ENCODE peak calls at places on chromosome 1, in ten cellular contexts. N, A, G, W, F, O, E, C, D and M are unnamed samples.

GRCh38 chr1:52574594-52574993 is 21.7 kb upstream of the TUT4 start:
- DNase-seq in O (peak), D (peak), F (no peak), W (peak), G (no peak), N (no peak), C (peak), A (peak), E (no peak), M (peak)

GRCh38 chr1:33758698-33759097 is 105.2 kb upstream of the HMGB4 start:
- DNase-seq in G (no peak), W (peak), D (peak), F (no peak), C (no peak), A (no peak), N (no peak), O (no peak), E (no peak), M (no peak)

GRCh38 chr1:233433436-233434213 is 106.1 kb downstream of the MAP3K21 start:
- DNase-seq in G (no peak), F (no peak), E (no peak), C (no peak), W (no peak), D (no peak), A (no peak), N (no peak), O (no peak), M (no peak)

GRCh38 chr1:97739596-97740103 is 181.2 kb downstream of the DPYD start:
- DNase-seq in N (no peak), E (no peak), F (no peak), W (no peak), G (no peak), C (peak), O (no peak), D (no peak), A (no peak), M (no peak)

GRCh38 chr1:38283736-38284470 is 237.3 kb upstream of the POU3F1 start:
- DNase-seq in F (no peak), E (no peak), A (no peak), C (no peak), W (no peak), N (no peak), O (no peak), G (no peak), D (no peak), M (no peak)

GRCh38 chr1:42849944-42850343 is 3.5 kb downstream of the ZNF691 start:
- DNase-seq in E (no peak), F (no peak), D (no peak), O (no peak), A (no peak), C (no peak), G (no peak), N (no peak), W (no peak), M (no peak)

GRCh38 chr1:189149547-189150375 is 1327.9 kb downstream of the BRINP3 start:
- DNase-seq in D (no peak), N (peak), G (no peak), A (no peak), F (no peak), C (no peak), E (no peak), O (no peak), W (peak), M (peak)

GRCh38 chr1:184242507-184242943 is 144.3 kb upstream of the C1orf21 start:
- DNase-seq in E (no peak), O (no peak), G (no peak), C (peak), D (peak), W (peak), A (peak), F (peak), N (no peak), M (peak)

GRCh38 chr1:32101233-32101681 is 6.6 kb upstream of the KPNA6 start:
- DNase-seq in G (no peak), E (no peak), O (no peak), A (peak), D (no peak), N (no peak), W (peak), F (no peak), C (peak), M (no peak)

GRCh38 chr1:205595861-205596260 is 36.0 kb downstream of the ELK4 start:
- DNase-seq in C (no peak), D (no peak), A (no peak), F (no peak), O (no peak), E (no peak), G (no peak), N (no peak), W (no peak), M (no peak)

GRCh38 chr1:113388621-113389355 is 1.5 kb upstream of the MAGI3 start:
- DNase-seq in D (no peak), E (no peak), O (no peak), F (no peak), N (peak), W (peak), G (no peak), A (peak), C (peak), M (peak)

GRCh38 chr1:184945678-184946412 is 28.5 kb downstream of the NIBAN1 start:
- DNase-seq in A (no peak), C (peak), F (no peak), G (no peak), O (no peak), E (no peak), N (no peak), D (no peak), W (no peak), M (no peak)

GRCh38 chr1:237316352-237316751 is 274.4 kb downstream of the RYR2 start:
- DNase-seq in N (no peak), O (no peak), G (no peak), E (no peak), F (no peak), W (no peak), D (no peak), A (no peak), C (no peak), M (no peak)

GRCh38 chr1:37423810-37424209 is 50.6 kb upstream of the ZC3H12A start:
- DNase-seq in F (no peak), O (no peak), W (peak), N (peak), C (no peak), G (no peak), A (peak), D (no peak), E (no peak), M (peak)